ENCODE peak calls at places on chromosomes 13 and 19, in six cellular contexts. L is fibroblast of lung, O is neural progenitor cell, J is endothelial cell of umbilical vein, H is hepatocyte, N is mammary epithelial cell. T is an unnamed sample. For H3K9me3, the result is how much of the 10 kb centered on the place peaks cover.

GRCh38 chr19:17103177-17103576 is 27.6 kb downstream of the MYO9B start:
- DNase-seq in N (peak), J (peak), O (peak), H (no peak), L (no peak), T (peak)

GRCh38 chr19:11881151-11881800 is 6.3 kb upstream of the ZNF69 start:
- DNase-seq in J (peak), L (peak), N (peak), H (peak), O (peak), T (peak)

GRCh38 chr19:11551603-11552235 is 7.3 kb downstream of the ELOF1 start:
- DNase-seq in O (peak), L (no peak), J (no peak), N (no peak), H (no peak), T (peak)

GRCh38 chr13:96848275-96848674 is 146.0 kb downstream of the OXGR1 start:
- DNase-seq in N (no peak), J (no peak), O (no peak), L (no peak), H (peak), T (no peak)

GRCh38 chr13:61685683-61686013 is 270.0 kb upstream of the PCDH20 start:
- DNase-seq in N (no peak), J (no peak), H (peak), L (no peak), O (peak), T (no peak)

GRCh38 chr13:53276265-53276664 is 247.7 kb downstream of the OLFM4 start:
- DNase-seq in H (no peak), L (no peak), O (peak), N (no peak), J (no peak), T (no peak)

GRCh38 chr19:8057545-8058270 is 5.1 kb downstream of the CCL25 start:
- DNase-seq in H (no peak), L (no peak), N (no peak), J (no peak), O (no peak), T (no peak)

GRCh38 chr13:87814444-87814843 is 143.3 kb downstream of the SLITRK5 start:
- DNase-seq in N (no peak), L (no peak), H (no peak), O (no peak), J (no peak), T (no peak)

GRCh38 chr13:83182845-83183244 is 699.4 kb downstream of the SLITRK1 start:
- DNase-seq in O (no peak), N (no peak), J (no peak), L (no peak), H (no peak), T (no peak)

GRCh38 chr19:50957587-50957986 is 4.7 kb upstream of the KLK5 start:
- DNase-seq in O (no peak), H (no peak), J (no peak), L (no peak), N (no peak), T (no peak)

GRCh38 chr13:109669234-109669612 is 117.2 kb downstream of the IRS2 start:
- DNase-seq in J (no peak), L (no peak), H (no peak), N (no peak), O (peak), T (no peak)

GRCh38 chr19:34337747-34338146 is 27.2 kb upstream of the GPI start:
- DNase-seq in N (no peak), J (no peak), H (no peak), O (no peak), L (no peak), T (no peak)

GRCh38 chr13:98312606-98313005 is 135.5 kb upstream of the RNF113B start:
- DNase-seq in H (no peak), N (no peak), L (no peak), J (no peak), O (no peak), T (no peak)

GRCh38 chr13:21971662-21972635 is 301.1 kb downstream of the FGF9 start:
- DNase-seq in H (no peak), J (no peak), L (no peak), O (no peak), N (no peak), T (peak)

GRCh38 chr19:38561053-38561606 is 56.6 kb downstream of the MAP4K1 start:
- DNase-seq in H (no peak), N (no peak), J (no peak), L (no peak), O (no peak), T (no peak)

GRCh38 chr19:38559428-38560401 is 58.0 kb downstream of the MAP4K1 start:
- DNase-seq in H (no peak), N (peak), J (no peak), O (no peak), L (peak), T (peak)

GRCh38 chr19:38563475-38563874 is 54.3 kb downstream of the MAP4K1 start:
- DNase-seq in N (no peak), H (no peak), J (no peak), O (no peak), L (no peak), T (no peak)

GRCh38 chr19:38562096-38562495 is 55.7 kb downstream of the MAP4K1 start:
- DNase-seq in N (no peak), J (no peak), H (no peak), L (no peak), O (no peak), T (no peak)

DNA sequence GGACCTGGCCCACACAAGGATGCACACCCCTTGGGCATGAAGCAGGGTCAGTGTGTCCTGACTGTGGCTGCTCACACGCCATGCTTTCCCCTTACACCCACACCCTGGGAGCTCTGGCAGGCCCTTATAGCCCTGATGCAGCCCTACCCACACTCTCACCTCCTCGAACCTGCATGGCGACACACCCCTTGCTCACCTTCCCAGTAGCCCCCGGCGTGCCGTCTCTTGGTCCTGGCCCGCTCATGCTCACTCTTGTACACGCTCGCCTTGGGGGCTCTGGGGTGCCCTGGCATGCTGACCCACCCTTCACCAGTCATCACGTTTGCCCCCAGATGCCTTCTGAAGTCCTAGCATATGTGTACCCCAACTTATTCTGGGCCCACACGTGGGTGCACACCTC is 56.1 kb downstream of the MAP4K1 start:
- DNase-seq in H (no peak), N (no peak), O (no peak), L (no peak), J (no peak), T (no peak)
- H3K9me3 ChIP-seq in H (under half), N (under half), O (under half), L (under half), J (under half), T (under half)

GRCh38 chr19:41928754-41929535 is 696 bp upstream of the ERFL start:
- DNase-seq in O (peak), L (no peak), J (no peak), N (no peak), H (no peak), T (no peak)
- TF ChIP-seq EZH2 in O (peak), L (peak), J (peak), N (peak), H (no peak), T (no peak)

DNA sequence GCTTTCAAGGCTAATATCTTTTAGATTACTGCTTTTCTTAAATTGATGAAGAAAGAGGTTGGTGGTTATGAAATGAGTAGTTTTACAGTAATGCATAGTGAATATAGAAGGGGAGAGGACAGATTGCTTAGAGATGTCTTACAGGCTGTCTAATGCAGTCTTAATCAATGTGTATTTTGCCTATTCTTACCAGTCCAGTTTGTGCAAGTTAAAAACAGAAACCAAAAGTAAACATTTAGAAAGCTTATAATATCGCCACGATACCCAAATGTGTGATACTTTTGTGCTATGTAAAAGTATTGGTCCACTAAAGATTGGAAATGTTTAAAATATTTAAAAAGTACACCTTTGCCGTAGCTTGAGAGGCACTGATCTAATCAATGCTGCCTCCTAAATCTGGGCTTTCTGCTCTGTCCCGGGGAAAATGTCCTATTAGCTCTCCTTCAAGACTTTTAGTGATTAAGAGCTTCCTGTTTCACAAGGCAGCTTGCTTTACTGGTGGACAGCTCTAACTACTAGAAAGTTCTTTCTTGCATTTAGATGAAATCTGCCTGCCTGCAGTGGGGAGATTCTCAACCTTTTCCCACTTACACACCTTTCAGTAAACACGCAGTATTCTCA is 64.7 kb downstream of the DNAJC15 start:
- DNase-seq in H (no peak), O (no peak), J (peak), L (no peak), N (no peak), T (peak)
- H3K27ac ChIP-seq in H (no peak), O (no peak), J (peak), L (peak), N (no peak), T (peak)

DNA sequence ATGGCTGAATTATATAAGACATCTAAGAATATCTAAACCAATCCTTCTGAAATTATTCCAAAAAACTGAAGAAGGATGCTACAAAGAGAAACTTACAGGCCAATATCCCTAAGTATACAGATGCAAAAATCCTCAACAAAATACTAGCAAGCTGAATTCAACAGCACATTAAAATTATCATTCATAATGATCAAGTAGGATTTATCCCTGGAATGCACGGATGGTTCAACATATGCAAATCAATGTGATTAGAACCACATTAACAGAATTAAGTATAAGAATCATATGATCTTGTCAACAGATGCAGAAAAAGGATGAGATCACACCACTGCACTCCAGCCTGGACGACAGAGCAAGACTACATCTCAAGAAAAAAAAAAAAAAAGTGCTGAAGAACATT is 13.3 kb downstream of the ZNF560 start:
- DNase-seq in N (no peak), J (no peak), O (no peak), L (no peak), H (no peak), T (peak)
- H3K9me3 ChIP-seq in N (under half), J (under half), O (under half), L (under half), H (under half), T (under half)

T was measured in GM23248.